ENCODE peak calls at places on chromosome 16, in seven cellular contexts. U is NT2/D1; N is cardiac muscle cell; K is fibroblast of the conjunctiva; L is SJSA1; H is naive thymus-derived CD4-positive, alpha-beta T cell; F is HCT116. B is an unnamed sample.

GRCh38 chr16:13393816-13394215 is 492.4 kb downstream of the SHISA9 start:
- DNase-seq in U (no peak), N (no peak), K (no peak), L (no peak), H (no peak), F (no peak), B (no peak)

GRCh38 chr16:27239026-27239425 is 29.5 kb downstream of the NSMCE1 start:
- DNase-seq in U (no peak), N (no peak), K (no peak), L (no peak), H (no peak), F (no peak), B (no peak)

GRCh38 chr16:47644661-47645060 is 183.5 kb downstream of the PHKB start:
- DNase-seq in U (no peak), N (no peak), K (no peak), L (no peak), H (no peak), F (no peak), B (no peak)

GRCh38 chr16:72989203-72989991 is 58.5 kb downstream of the ZFHX3 start:
- DNase-seq in U (no peak), N (no peak), K (peak), L (no peak), H (no peak), F (peak), B (peak)

GRCh38 chr16:3999479-3999868 is 116.8 kb downstream of the ADCY9 start:
- DNase-seq in U (peak), N (peak), K (peak), L (no peak), H (no peak), F (no peak), B (peak)

GRCh38 chr16:53576904-53577303 is 73.9 kb upstream of the AKTIP start:
- DNase-seq in U (no peak), N (no peak), K (no peak), L (no peak), H (no peak), F (no peak), B (no peak)

GRCh38 chr16:30893744-30894539 is at the start of gene BCL7C:
- DNase-seq in U (peak), N (peak), K (peak), L (peak), H (peak), F (peak), B (peak)

GRCh38 chr16:31502981-31503380 is 5.2 kb downstream of the RUSF1 start:
- DNase-seq in U (no peak), N (no peak), K (no peak), L (no peak), H (no peak), F (no peak), B (no peak)

GRCh38 chr16:89166696-89167424 is 4.7 kb upstream of the CDH15 start:
- DNase-seq in U (no peak), N (no peak), K (no peak), L (no peak), H (no peak), F (no peak), B (no peak)

GRCh38 chr16:75002474-75002873 is 3.6 kb downstream of the ZNRF1 start:
- DNase-seq in U (no peak), N (peak), K (no peak), L (no peak), H (no peak), F (no peak), B (no peak)

GRCh38 chr16:56633535-56633934 is 1.1 kb downstream of the MT1M start:
- DNase-seq in U (no peak), N (no peak), K (no peak), L (no peak), H (no peak), F (no peak), B (no peak)

GRCh38 chr16:55047903-55048497 is 117.3 kb downstream of the IRX5 start:
- DNase-seq in U (no peak), N (no peak), K (no peak), L (no peak), H (no peak), F (no peak), B (no peak)

B was measured in A172.